ENCODE peak calls at places on chromosomes 6 and 20, in five cellular contexts. Z, S, Y, H and K are unnamed samples.

GRCh38 chr6:87482382-87482781 is 9.6 kb downstream of the SLC35A1 start:
- DNase-seq in Z (no peak), S (no peak), Y (no peak), H (no peak), K (no peak)

GRCh38 chr6:8057793-8058192 is 6.4 kb downstream of the BLOC1S5 start:
- DNase-seq in Z (no peak), S (no peak), Y (no peak), H (no peak), K (no peak)

GRCh38 chr20:36644713-36645109 is 1.3 kb downstream of the SLA2 start:
- DNase-seq in Z (peak), S (no peak), Y (no peak), H (peak), K (no peak)

GRCh38 chr6:134491473-134491872 is 173.6 kb upstream of the SGK1 start:
- DNase-seq in Z (no peak), S (no peak), Y (peak), H (no peak), K (no peak)

GRCh38 chr20:32582659-32583580 is 2.2 kb downstream of the NOL4L start:
- DNase-seq in Z (no peak), S (peak), Y (no peak), H (no peak), K (no peak)

GRCh38 chr6:9628819-9629218 is 786.1 kb downstream of the TFAP2A start:
- DNase-seq in Z (no peak), S (no peak), Y (no peak), H (no peak), K (no peak)

GRCh38 chr20:63978319-63979220 is 872 bp downstream of the SAMD10 start:
- DNase-seq in Z (no peak), S (peak), Y (peak), H (no peak), K (no peak)

GRCh38 chr6:121730616-121731015 is 295.2 kb downstream of the GJA1 start:
- DNase-seq in Z (no peak), S (no peak), Y (no peak), H (no peak), K (no peak)

GRCh38 chr20:1718604-1719384 is 61.2 kb upstream of the SIRPG start:
- DNase-seq in Z (peak), S (no peak), Y (peak), H (no peak), K (no peak)

GRCh38 chr6:27205375-27206278 is 41.9 kb upstream of the PRSS16 start:
- DNase-seq in Z (peak), S (no peak), Y (no peak), H (peak), K (no peak)

GRCh38 chr6:37134622-37135191 is 35.2 kb upstream of the PIM1 start:
- DNase-seq in Z (peak), S (no peak), Y (peak), H (no peak), K (no peak)

GRCh38 chr20:63519765-63520593 is 586 bp upstream of the PPDPF start:
- DNase-seq in Z (peak), S (peak), Y (peak), H (no peak), K (peak)

GRCh38 chr6:136764522-136764993 is 27.7 kb downstream of the MAP3K5 start:
- DNase-seq in Z (no peak), S (no peak), Y (no peak), H (no peak), K (no peak)